ENCODE peak calls at places on chromosomes 16 and 17, in four cellular contexts. One of them, this sample, is unnamed.

GRCh38 chr16:24925163-24925562 is 79.4 kb downstream of the SLC5A11 start:
- DNase-seq in IMR-90: no peak
- DNase-seq in mucosa of gallbladder: no peak
- DNase-seq in activated CD4-positive, alpha-beta memory T cell treated with anti-CD3 and anti-CD28 coated beads for 36 hours: no peak
- DNase-seq in this sample: no peak

GRCh38 chr16:12584488-12585233 is 219.0 kb downstream of the CPPED1 start:
- DNase-seq in activated CD4-positive, alpha-beta memory T cell treated with anti-CD3 and anti-CD28 coated beads for 36 hours: no peak
- DNase-seq in IMR-90: no peak
- DNase-seq in mucosa of gallbladder: no peak
- DNase-seq in this sample: peak; percentile 12

GRCh38 chr17:14621826-14622621 is 321.1 kb downstream of the HS3ST3B1 start:
- DNase-seq in activated CD4-positive, alpha-beta memory T cell treated with anti-CD3 and anti-CD28 coated beads for 36 hours: no peak
- DNase-seq in IMR-90: no peak
- DNase-seq in mucosa of gallbladder: no peak
- DNase-seq in this sample: no peak

GRCh38 chr16:86355114-86355513 is 155.2 kb upstream of the FOXF1 start:
- DNase-seq in IMR-90: peak; percentile 55
- DNase-seq in activated CD4-positive, alpha-beta memory T cell treated with anti-CD3 and anti-CD28 coated beads for 36 hours: no peak
- DNase-seq in mucosa of gallbladder: no peak
- DNase-seq in this sample: no peak

GRCh38 chr17:8072727-8073461 is 14.6 kb downstream of the ALOX12B start:
- DNase-seq in IMR-90: no peak
- DNase-seq in activated CD4-positive, alpha-beta memory T cell treated with anti-CD3 and anti-CD28 coated beads for 36 hours: peak; percentile 45
- DNase-seq in mucosa of gallbladder: no peak
- DNase-seq in this sample: no peak

GRCh38 chr17:28379814-28380571 is 8.5 kb downstream of the SARM1 start:
- DNase-seq in activated CD4-positive, alpha-beta memory T cell treated with anti-CD3 and anti-CD28 coated beads for 36 hours: no peak
- DNase-seq in IMR-90: peak; percentile 57
- DNase-seq in mucosa of gallbladder: peak; percentile 45
- DNase-seq in this sample: peak; percentile 47

GRCh38 chr17:18992454-18993130 is 12.0 kb downstream of the FAM83G start:
- DNase-seq in activated CD4-positive, alpha-beta memory T cell treated with anti-CD3 and anti-CD28 coated beads for 36 hours: peak; percentile 29
- DNase-seq in mucosa of gallbladder: no peak
- DNase-seq in IMR-90: no peak
- DNase-seq in this sample: no peak

GRCh38 chr17:59296190-59296589 is 35.3 kb upstream of the YPEL2 start:
- DNase-seq in mucosa of gallbladder: no peak
- DNase-seq in IMR-90: no peak
- DNase-seq in activated CD4-positive, alpha-beta memory T cell treated with anti-CD3 and anti-CD28 coated beads for 36 hours: no peak
- DNase-seq in this sample: no peak

GRCh38 chr17:72249441-72249840 is 128.6 kb downstream of the SOX9 start:
- DNase-seq in IMR-90: no peak
- DNase-seq in mucosa of gallbladder: peak; percentile 43
- DNase-seq in activated CD4-positive, alpha-beta memory T cell treated with anti-CD3 and anti-CD28 coated beads for 36 hours: no peak
- DNase-seq in this sample: no peak

GRCh38 chr17:65876985-65877384 is 314.9 kb downstream of the CEP112 start:
- DNase-seq in activated CD4-positive, alpha-beta memory T cell treated with anti-CD3 and anti-CD28 coated beads for 36 hours: no peak
- DNase-seq in IMR-90: no peak
- DNase-seq in mucosa of gallbladder: no peak
- DNase-seq in this sample: no peak

GRCh38 chr17:1362065-1362848 is 37.8 kb downstream of the YWHAE start:
- DNase-seq in IMR-90: no peak
- DNase-seq in activated CD4-positive, alpha-beta memory T cell treated with anti-CD3 and anti-CD28 coated beads for 36 hours: peak; percentile 65
- DNase-seq in mucosa of gallbladder: no peak
- DNase-seq in this sample: no peak

GRCh38 chr17:40617678-40618240 is 29.9 kb downstream of the SMARCE1 start:
- DNase-seq in mucosa of gallbladder: no peak
- DNase-seq in IMR-90: no peak
- DNase-seq in activated CD4-positive, alpha-beta memory T cell treated with anti-CD3 and anti-CD28 coated beads for 36 hours: no peak
- DNase-seq in this sample: no peak